ENCODE peak calls at places on chromosomes 2 and 18, in ten cellular contexts. One of them, this sample, is unnamed.

GRCh38 chr2:218898109-218898878 is 17.6 kb downstream of the WNT10A start:
- DNase-seq in Kasumi-1: peak; percentile 19
- DNase-seq in left cardiac atrium: peak; percentile 79
- DNase-seq in AG04450: no peak
- DNase-seq in WTC11: peak; percentile 94
- DNase-seq in stimulated activated CD4-positive, alpha-beta T cell treated with anti-CD3 and anti-CD28 coated beads, Interleukin-2, amount 100 ng/mL, for 48 hours: peak; percentile 87
- DNase-seq in ureter: peak; percentile 75
- DNase-seq in NCI-H446: peak; percentile 7
- DNase-seq in NCI-H2171 treated with DMSO at 0.1 percent for 48 hours: peak; percentile 39
- DNase-seq in stimulated activated CD8-positive, alpha-beta memory T cell treated with anti-CD3 and anti-CD28 coated beads, Interleukin-7, amount 100 ng/mL, for 4 hours: peak; percentile 64
- DNase-seq in this sample: peak; percentile 91

GRCh38 chr2:144320491-144320890 is 199.4 kb downstream of the ZEB2 start:
- DNase-seq in WTC11: no peak
- DNase-seq in Kasumi-1: peak; percentile 86
- DNase-seq in ureter: no peak
- DNase-seq in stimulated activated CD4-positive, alpha-beta T cell treated with anti-CD3 and anti-CD28 coated beads, Interleukin-2, amount 100 ng/mL, for 48 hours: no peak
- DNase-seq in stimulated activated CD8-positive, alpha-beta memory T cell treated with anti-CD3 and anti-CD28 coated beads, Interleukin-7, amount 100 ng/mL, for 4 hours: peak; percentile 74
- DNase-seq in NCI-H2171 treated with DMSO at 0.1 percent for 48 hours: no peak
- DNase-seq in NCI-H446: peak; percentile 51
- DNase-seq in AG04450: no peak
- DNase-seq in left cardiac atrium: no peak
- DNase-seq in this sample: no peak

GRCh38 chr2:131682122-131682944 is 154.6 kb downstream of the CCDC74A start:
- DNase-seq in Kasumi-1: peak; percentile 84
- DNase-seq in left cardiac atrium: peak; percentile 87
- DNase-seq in WTC11: peak; percentile 85
- DNase-seq in stimulated activated CD8-positive, alpha-beta memory T cell treated with anti-CD3 and anti-CD28 coated beads, Interleukin-7, amount 100 ng/mL, for 4 hours: peak; percentile 58
- DNase-seq in stimulated activated CD4-positive, alpha-beta T cell treated with anti-CD3 and anti-CD28 coated beads, Interleukin-2, amount 100 ng/mL, for 48 hours: peak; percentile 68
- DNase-seq in NCI-H2171 treated with DMSO at 0.1 percent for 48 hours: peak; percentile 87
- DNase-seq in NCI-H446: peak; percentile 35
- DNase-seq in AG04450: peak; percentile 45
- DNase-seq in ureter: peak; percentile 84
- DNase-seq in this sample: peak; percentile 93

GRCh38 chr2:109355192-109355843 is 226.3 kb downstream of the SH3RF3 start:
- DNase-seq in ureter: peak; percentile 29
- DNase-seq in stimulated activated CD4-positive, alpha-beta T cell treated with anti-CD3 and anti-CD28 coated beads, Interleukin-2, amount 100 ng/mL, for 48 hours: no peak
- DNase-seq in Kasumi-1: no peak
- DNase-seq in stimulated activated CD8-positive, alpha-beta memory T cell treated with anti-CD3 and anti-CD28 coated beads, Interleukin-7, amount 100 ng/mL, for 4 hours: no peak
- DNase-seq in NCI-H2171 treated with DMSO at 0.1 percent for 48 hours: no peak
- DNase-seq in WTC11: no peak
- DNase-seq in NCI-H446: no peak
- DNase-seq in left cardiac atrium: no peak
- DNase-seq in AG04450: no peak
- DNase-seq in this sample: peak; percentile 6

GRCh38 chr2:207503234-207503633 is 26.5 kb upstream of the CREB1 start:
- DNase-seq in AG04450: no peak
- DNase-seq in stimulated activated CD4-positive, alpha-beta T cell treated with anti-CD3 and anti-CD28 coated beads, Interleukin-2, amount 100 ng/mL, for 48 hours: no peak
- DNase-seq in Kasumi-1: no peak
- DNase-seq in NCI-H2171 treated with DMSO at 0.1 percent for 48 hours: no peak
- DNase-seq in ureter: no peak
- DNase-seq in left cardiac atrium: peak; percentile 37
- DNase-seq in stimulated activated CD8-positive, alpha-beta memory T cell treated with anti-CD3 and anti-CD28 coated beads, Interleukin-7, amount 100 ng/mL, for 4 hours: no peak
- DNase-seq in WTC11: no peak
- DNase-seq in NCI-H446: peak; percentile 17
- DNase-seq in this sample: no peak

GRCh38 chr18:3213231-3214059 is 6.3 kb downstream of the MYOM1 start:
- DNase-seq in NCI-H2171 treated with DMSO at 0.1 percent for 48 hours: no peak
- DNase-seq in WTC11: no peak
- DNase-seq in NCI-H446: no peak
- DNase-seq in stimulated activated CD8-positive, alpha-beta memory T cell treated with anti-CD3 and anti-CD28 coated beads, Interleukin-7, amount 100 ng/mL, for 4 hours: no peak
- DNase-seq in AG04450: no peak
- DNase-seq in stimulated activated CD4-positive, alpha-beta T cell treated with anti-CD3 and anti-CD28 coated beads, Interleukin-2, amount 100 ng/mL, for 48 hours: no peak
- DNase-seq in left cardiac atrium: no peak
- DNase-seq in Kasumi-1: peak; percentile 65
- DNase-seq in ureter: no peak
- DNase-seq in this sample: no peak

GRCh38 chr2:74658516-74658915 is 4.5 kb downstream of the SEMA4F start:
- DNase-seq in left cardiac atrium: no peak
- DNase-seq in NCI-H446: peak; percentile 69
- DNase-seq in Kasumi-1: no peak
- DNase-seq in stimulated activated CD8-positive, alpha-beta memory T cell treated with anti-CD3 and anti-CD28 coated beads, Interleukin-7, amount 100 ng/mL, for 4 hours: no peak
- DNase-seq in AG04450: no peak
- DNase-seq in ureter: no peak
- DNase-seq in stimulated activated CD4-positive, alpha-beta T cell treated with anti-CD3 and anti-CD28 coated beads, Interleukin-2, amount 100 ng/mL, for 48 hours: no peak
- DNase-seq in WTC11: no peak
- DNase-seq in NCI-H2171 treated with DMSO at 0.1 percent for 48 hours: no peak
- DNase-seq in this sample: no peak

GRCh38 chr2:109128048-109128465 is 948 bp upstream of the SH3RF3 start:
- DNase-seq in NCI-H2171 treated with DMSO at 0.1 percent for 48 hours: peak; percentile 95
- DNase-seq in WTC11: peak; percentile 86
- DNase-seq in stimulated activated CD4-positive, alpha-beta T cell treated with anti-CD3 and anti-CD28 coated beads, Interleukin-2, amount 100 ng/mL, for 48 hours: peak; percentile 56
- DNase-seq in NCI-H446: peak; percentile 88
- DNase-seq in Kasumi-1: peak; percentile 88
- DNase-seq in left cardiac atrium: peak; percentile 89
- DNase-seq in ureter: peak; percentile 85
- DNase-seq in AG04450: peak; percentile 80
- DNase-seq in stimulated activated CD8-positive, alpha-beta memory T cell treated with anti-CD3 and anti-CD28 coated beads, Interleukin-7, amount 100 ng/mL, for 4 hours: peak; percentile 14
- DNase-seq in this sample: peak; percentile 91

GRCh38 chr2:174903243-174903513 is 102.0 kb downstream of the CHN1 start:
- DNase-seq in stimulated activated CD4-positive, alpha-beta T cell treated with anti-CD3 and anti-CD28 coated beads, Interleukin-2, amount 100 ng/mL, for 48 hours: no peak
- DNase-seq in AG04450: no peak
- DNase-seq in stimulated activated CD8-positive, alpha-beta memory T cell treated with anti-CD3 and anti-CD28 coated beads, Interleukin-7, amount 100 ng/mL, for 4 hours: no peak
- DNase-seq in Kasumi-1: no peak
- DNase-seq in NCI-H2171 treated with DMSO at 0.1 percent for 48 hours: no peak
- DNase-seq in NCI-H446: no peak
- DNase-seq in ureter: no peak
- DNase-seq in WTC11: no peak
- DNase-seq in left cardiac atrium: no peak
- DNase-seq in this sample: no peak

GRCh38 chr2:68385232-68385906 is 20.3 kb downstream of the PLEK start:
- DNase-seq in Kasumi-1: peak; percentile 65
- DNase-seq in left cardiac atrium: no peak
- DNase-seq in stimulated activated CD4-positive, alpha-beta T cell treated with anti-CD3 and anti-CD28 coated beads, Interleukin-2, amount 100 ng/mL, for 48 hours: no peak
- DNase-seq in WTC11: no peak
- DNase-seq in AG04450: no peak
- DNase-seq in NCI-H446: no peak
- DNase-seq in stimulated activated CD8-positive, alpha-beta memory T cell treated with anti-CD3 and anti-CD28 coated beads, Interleukin-7, amount 100 ng/mL, for 4 hours: no peak
- DNase-seq in ureter: no peak
- DNase-seq in NCI-H2171 treated with DMSO at 0.1 percent for 48 hours: peak; percentile 57
- DNase-seq in this sample: no peak

GRCh38 chr2:69490486-69490885 is 53.3 kb upstream of the NFU1 start:
- DNase-seq in stimulated activated CD4-positive, alpha-beta T cell treated with anti-CD3 and anti-CD28 coated beads, Interleukin-2, amount 100 ng/mL, for 48 hours: peak; percentile 19
- DNase-seq in Kasumi-1: no peak
- DNase-seq in NCI-H2171 treated with DMSO at 0.1 percent for 48 hours: no peak
- DNase-seq in left cardiac atrium: no peak
- DNase-seq in stimulated activated CD8-positive, alpha-beta memory T cell treated with anti-CD3 and anti-CD28 coated beads, Interleukin-7, amount 100 ng/mL, for 4 hours: no peak
- DNase-seq in NCI-H446: no peak
- DNase-seq in WTC11: no peak
- DNase-seq in AG04450: no peak
- DNase-seq in ureter: no peak
- DNase-seq in this sample: no peak

GRCh38 chr18:9435041-9435440 is 40.3 kb upstream of the RALBP1 start:
- DNase-seq in stimulated activated CD4-positive, alpha-beta T cell treated with anti-CD3 and anti-CD28 coated beads, Interleukin-2, amount 100 ng/mL, for 48 hours: no peak
- DNase-seq in NCI-H2171 treated with DMSO at 0.1 percent for 48 hours: no peak
- DNase-seq in AG04450: no peak
- DNase-seq in left cardiac atrium: no peak
- DNase-seq in NCI-H446: no peak
- DNase-seq in WTC11: no peak
- DNase-seq in Kasumi-1: no peak
- DNase-seq in ureter: no peak
- DNase-seq in stimulated activated CD8-positive, alpha-beta memory T cell treated with anti-CD3 and anti-CD28 coated beads, Interleukin-7, amount 100 ng/mL, for 4 hours: no peak
- DNase-seq in this sample: no peak

GRCh38 chr2:69200107-69200520 is 186.9 kb downstream of the GFPT1 start:
- DNase-seq in ureter: peak; percentile 55
- DNase-seq in Kasumi-1: no peak
- DNase-seq in stimulated activated CD4-positive, alpha-beta T cell treated with anti-CD3 and anti-CD28 coated beads, Interleukin-2, amount 100 ng/mL, for 48 hours: no peak
- DNase-seq in NCI-H446: no peak
- DNase-seq in left cardiac atrium: no peak
- DNase-seq in WTC11: no peak
- DNase-seq in NCI-H2171 treated with DMSO at 0.1 percent for 48 hours: no peak
- DNase-seq in stimulated activated CD8-positive, alpha-beta memory T cell treated with anti-CD3 and anti-CD28 coated beads, Interleukin-7, amount 100 ng/mL, for 4 hours: no peak
- DNase-seq in AG04450: peak; percentile 89
- DNase-seq in this sample: no peak

GRCh38 chr2:138744709-138745108 is 35.5 kb downstream of the NXPH2 start:
- DNase-seq in stimulated activated CD8-positive, alpha-beta memory T cell treated with anti-CD3 and anti-CD28 coated beads, Interleukin-7, amount 100 ng/mL, for 4 hours: no peak
- DNase-seq in NCI-H446: peak; percentile 40
- DNase-seq in ureter: no peak
- DNase-seq in AG04450: no peak
- DNase-seq in WTC11: no peak
- DNase-seq in left cardiac atrium: no peak
- DNase-seq in stimulated activated CD4-positive, alpha-beta T cell treated with anti-CD3 and anti-CD28 coated beads, Interleukin-2, amount 100 ng/mL, for 48 hours: no peak
- DNase-seq in NCI-H2171 treated with DMSO at 0.1 percent for 48 hours: peak; percentile 84
- DNase-seq in Kasumi-1: no peak
- DNase-seq in this sample: no peak

GRCh38 chr18:24567199-24567598 is 106.8 kb downstream of the HRH4 start:
- DNase-seq in AG04450: no peak
- DNase-seq in stimulated activated CD4-positive, alpha-beta T cell treated with anti-CD3 and anti-CD28 coated beads, Interleukin-2, amount 100 ng/mL, for 48 hours: no peak
- DNase-seq in NCI-H2171 treated with DMSO at 0.1 percent for 48 hours: peak; percentile 68
- DNase-seq in WTC11: no peak
- DNase-seq in NCI-H446: no peak
- DNase-seq in ureter: no peak
- DNase-seq in stimulated activated CD8-positive, alpha-beta memory T cell treated with anti-CD3 and anti-CD28 coated beads, Interleukin-7, amount 100 ng/mL, for 4 hours: no peak
- DNase-seq in left cardiac atrium: no peak
- DNase-seq in Kasumi-1: no peak
- DNase-seq in this sample: no peak

GRCh38 chr2:8545676-8546318 is 136.1 kb upstream of the ID2 start:
- DNase-seq in stimulated activated CD4-positive, alpha-beta T cell treated with anti-CD3 and anti-CD28 coated beads, Interleukin-2, amount 100 ng/mL, for 48 hours: no peak
- DNase-seq in WTC11: no peak
- DNase-seq in ureter: peak; percentile 38
- DNase-seq in NCI-H2171 treated with DMSO at 0.1 percent for 48 hours: no peak
- DNase-seq in NCI-H446: no peak
- DNase-seq in left cardiac atrium: no peak
- DNase-seq in stimulated activated CD8-positive, alpha-beta memory T cell treated with anti-CD3 and anti-CD28 coated beads, Interleukin-7, amount 100 ng/mL, for 4 hours: no peak
- DNase-seq in AG04450: no peak
- DNase-seq in Kasumi-1: no peak
- DNase-seq in this sample: peak; percentile 20

GRCh38 chr2:20536619-20537422 is 89.9 kb downstream of the RHOB start:
- DNase-seq in AG04450: no peak
- DNase-seq in NCI-H446: peak; percentile 68
- DNase-seq in WTC11: no peak
- DNase-seq in ureter: no peak
- DNase-seq in Kasumi-1: no peak
- DNase-seq in NCI-H2171 treated with DMSO at 0.1 percent for 48 hours: no peak
- DNase-seq in stimulated activated CD4-positive, alpha-beta T cell treated with anti-CD3 and anti-CD28 coated beads, Interleukin-2, amount 100 ng/mL, for 48 hours: no peak
- DNase-seq in left cardiac atrium: no peak
- DNase-seq in stimulated activated CD8-positive, alpha-beta memory T cell treated with anti-CD3 and anti-CD28 coated beads, Interleukin-7, amount 100 ng/mL, for 4 hours: no peak
- DNase-seq in this sample: peak; percentile 44

GRCh38 chr2:219440388-219441256 is 6.0 kb downstream of the SPEG start:
- DNase-seq in WTC11: no peak
- DNase-seq in AG04450: no peak
- DNase-seq in left cardiac atrium: no peak
- DNase-seq in Kasumi-1: no peak
- DNase-seq in NCI-H2171 treated with DMSO at 0.1 percent for 48 hours: no peak
- DNase-seq in NCI-H446: no peak
- DNase-seq in stimulated activated CD4-positive, alpha-beta T cell treated with anti-CD3 and anti-CD28 coated beads, Interleukin-2, amount 100 ng/mL, for 48 hours: no peak
- DNase-seq in ureter: no peak
- DNase-seq in stimulated activated CD8-positive, alpha-beta memory T cell treated with anti-CD3 and anti-CD28 coated beads, Interleukin-7, amount 100 ng/mL, for 4 hours: no peak
- DNase-seq in this sample: no peak

GRCh38 chr2:54611830-54612545 is 111.5 kb upstream of the EML6 start:
- DNase-seq in WTC11: no peak
- DNase-seq in stimulated activated CD8-positive, alpha-beta memory T cell treated with anti-CD3 and anti-CD28 coated beads, Interleukin-7, amount 100 ng/mL, for 4 hours: no peak
- DNase-seq in left cardiac atrium: no peak
- DNase-seq in NCI-H2171 treated with DMSO at 0.1 percent for 48 hours: no peak
- DNase-seq in AG04450: no peak
- DNase-seq in stimulated activated CD4-positive, alpha-beta T cell treated with anti-CD3 and anti-CD28 coated beads, Interleukin-2, amount 100 ng/mL, for 48 hours: no peak
- DNase-seq in NCI-H446: no peak
- DNase-seq in Kasumi-1: no peak
- DNase-seq in ureter: no peak
- DNase-seq in this sample: no peak

GRCh38 chr2:151827564-151828142 is 568 bp downstream of the ARL5A start:
- DNase-seq in stimulated activated CD8-positive, alpha-beta memory T cell treated with anti-CD3 and anti-CD28 coated beads, Interleukin-7, amount 100 ng/mL, for 4 hours: no peak
- DNase-seq in NCI-H2171 treated with DMSO at 0.1 percent for 48 hours: peak; percentile 31
- DNase-seq in WTC11: peak; percentile 18
- DNase-seq in stimulated activated CD4-positive, alpha-beta T cell treated with anti-CD3 and anti-CD28 coated beads, Interleukin-2, amount 100 ng/mL, for 48 hours: no peak
- DNase-seq in Kasumi-1: peak; percentile 39
- DNase-seq in AG04450: no peak
- DNase-seq in left cardiac atrium: no peak
- DNase-seq in ureter: no peak
- DNase-seq in NCI-H446: no peak
- DNase-seq in this sample: peak; percentile 38

GRCh38 chr2:239316562-239317465 is 84.0 kb downstream of the HDAC4 start:
- DNase-seq in NCI-H446: no peak
- DNase-seq in stimulated activated CD4-positive, alpha-beta T cell treated with anti-CD3 and anti-CD28 coated beads, Interleukin-2, amount 100 ng/mL, for 48 hours: no peak
- DNase-seq in NCI-H2171 treated with DMSO at 0.1 percent for 48 hours: no peak
- DNase-seq in stimulated activated CD8-positive, alpha-beta memory T cell treated with anti-CD3 and anti-CD28 coated beads, Interleukin-7, amount 100 ng/mL, for 4 hours: no peak
- DNase-seq in ureter: peak; percentile 45
- DNase-seq in left cardiac atrium: peak; percentile 84
- DNase-seq in Kasumi-1: peak; percentile 45
- DNase-seq in WTC11: no peak
- DNase-seq in AG04450: no peak
- DNase-seq in this sample: peak; percentile 17

GRCh38 chr2:197517150-197517549 is 1.3 kb downstream of the MOB4 start:
- DNase-seq in left cardiac atrium: no peak
- DNase-seq in NCI-H446: no peak
- DNase-seq in stimulated activated CD8-positive, alpha-beta memory T cell treated with anti-CD3 and anti-CD28 coated beads, Interleukin-7, amount 100 ng/mL, for 4 hours: no peak
- DNase-seq in AG04450: no peak
- DNase-seq in WTC11: no peak
- DNase-seq in NCI-H2171 treated with DMSO at 0.1 percent for 48 hours: no peak
- DNase-seq in Kasumi-1: no peak
- DNase-seq in stimulated activated CD4-positive, alpha-beta T cell treated with anti-CD3 and anti-CD28 coated beads, Interleukin-2, amount 100 ng/mL, for 48 hours: no peak
- DNase-seq in ureter: no peak
- DNase-seq in this sample: no peak

GRCh38 chr2:219215871-219216536 is 2.8 kb downstream of the ABCB6 start:
- DNase-seq in WTC11: peak; percentile 27
- DNase-seq in left cardiac atrium: no peak
- DNase-seq in NCI-H446: no peak
- DNase-seq in ureter: no peak
- DNase-seq in NCI-H2171 treated with DMSO at 0.1 percent for 48 hours: no peak
- DNase-seq in Kasumi-1: no peak
- DNase-seq in stimulated activated CD4-positive, alpha-beta T cell treated with anti-CD3 and anti-CD28 coated beads, Interleukin-2, amount 100 ng/mL, for 48 hours: no peak
- DNase-seq in stimulated activated CD8-positive, alpha-beta memory T cell treated with anti-CD3 and anti-CD28 coated beads, Interleukin-7, amount 100 ng/mL, for 4 hours: no peak
- DNase-seq in AG04450: no peak
- DNase-seq in this sample: peak; percentile 57

GRCh38 chr2:112541315-112542122 is 746 bp upstream of the POLR1B start:
- DNase-seq in NCI-H446: peak; percentile 79
- DNase-seq in Kasumi-1: peak; percentile 93
- DNase-seq in WTC11: peak; percentile 73
- DNase-seq in NCI-H2171 treated with DMSO at 0.1 percent for 48 hours: peak; percentile 88
- DNase-seq in AG04450: no peak
- DNase-seq in ureter: peak; percentile 78
- DNase-seq in left cardiac atrium: peak; percentile 75
- DNase-seq in stimulated activated CD8-positive, alpha-beta memory T cell treated with anti-CD3 and anti-CD28 coated beads, Interleukin-7, amount 100 ng/mL, for 4 hours: peak; percentile 57
- DNase-seq in stimulated activated CD4-positive, alpha-beta T cell treated with anti-CD3 and anti-CD28 coated beads, Interleukin-2, amount 100 ng/mL, for 48 hours: no peak
- DNase-seq in this sample: peak; percentile 84

GRCh38 chr2:5125017-5125730 is 567.0 kb upstream of the SOX11 start:
- DNase-seq in NCI-H2171 treated with DMSO at 0.1 percent for 48 hours: peak; percentile 18
- DNase-seq in stimulated activated CD8-positive, alpha-beta memory T cell treated with anti-CD3 and anti-CD28 coated beads, Interleukin-7, amount 100 ng/mL, for 4 hours: no peak
- DNase-seq in WTC11: no peak
- DNase-seq in NCI-H446: no peak
- DNase-seq in stimulated activated CD4-positive, alpha-beta T cell treated with anti-CD3 and anti-CD28 coated beads, Interleukin-2, amount 100 ng/mL, for 48 hours: no peak
- DNase-seq in AG04450: no peak
- DNase-seq in Kasumi-1: no peak
- DNase-seq in ureter: no peak
- DNase-seq in left cardiac atrium: no peak
- DNase-seq in this sample: no peak

GRCh38 chr2:226213717-226214116 is 585.9 kb downstream of the IRS1 start:
- DNase-seq in stimulated activated CD8-positive, alpha-beta memory T cell treated with anti-CD3 and anti-CD28 coated beads, Interleukin-7, amount 100 ng/mL, for 4 hours: no peak
- DNase-seq in NCI-H2171 treated with DMSO at 0.1 percent for 48 hours: no peak
- DNase-seq in AG04450: peak; percentile 45
- DNase-seq in stimulated activated CD4-positive, alpha-beta T cell treated with anti-CD3 and anti-CD28 coated beads, Interleukin-2, amount 100 ng/mL, for 48 hours: no peak
- DNase-seq in WTC11: no peak
- DNase-seq in Kasumi-1: no peak
- DNase-seq in NCI-H446: no peak
- DNase-seq in left cardiac atrium: no peak
- DNase-seq in ureter: no peak
- DNase-seq in this sample: no peak

GRCh38 chr18:57674891-57675290 is 53.3 kb upstream of the NARS1 start:
- DNase-seq in NCI-H446: no peak
- DNase-seq in stimulated activated CD8-positive, alpha-beta memory T cell treated with anti-CD3 and anti-CD28 coated beads, Interleukin-7, amount 100 ng/mL, for 4 hours: no peak
- DNase-seq in AG04450: no peak
- DNase-seq in stimulated activated CD4-positive, alpha-beta T cell treated with anti-CD3 and anti-CD28 coated beads, Interleukin-2, amount 100 ng/mL, for 48 hours: no peak
- DNase-seq in NCI-H2171 treated with DMSO at 0.1 percent for 48 hours: no peak
- DNase-seq in Kasumi-1: no peak
- DNase-seq in WTC11: no peak
- DNase-seq in ureter: no peak
- DNase-seq in left cardiac atrium: no peak
- DNase-seq in this sample: no peak

GRCh38 chr18:35619468-35619867 is 37.9 kb downstream of the GALNT1 start:
- DNase-seq in AG04450: no peak
- DNase-seq in Kasumi-1: no peak
- DNase-seq in NCI-H446: peak; percentile 3
- DNase-seq in ureter: no peak
- DNase-seq in WTC11: no peak
- DNase-seq in stimulated activated CD8-positive, alpha-beta memory T cell treated with anti-CD3 and anti-CD28 coated beads, Interleukin-7, amount 100 ng/mL, for 4 hours: no peak
- DNase-seq in left cardiac atrium: no peak
- DNase-seq in stimulated activated CD4-positive, alpha-beta T cell treated with anti-CD3 and anti-CD28 coated beads, Interleukin-2, amount 100 ng/mL, for 48 hours: no peak
- DNase-seq in NCI-H2171 treated with DMSO at 0.1 percent for 48 hours: no peak
- DNase-seq in this sample: no peak

This sample was measured in H9.